ENCODE peak calls at places on chromosomes 12 and 14, in nine cellular contexts. U is WTC11; I is ovary; T is activated CD8-positive, alpha-beta memory T cell treated with anti-CD3 and anti-CD28 coated beads for 1 hour; X is cardiac septum; O is germinal center; C is activated CD4-positive, CD25-positive, alpha-beta regulatory T cell treated with anti-CD3 and anti-CD28 coated beads, Interleukin-2, amount 50 U/mL, for 16 hours; P is stimulated activated effector memory CD8-positive, alpha-beta T cell treated with anti-CD3 and anti-CD28 coated beads, Interleukin-12 subunit alpha, Interleukin-12 subunit beta, amount 100 ng/mL, for 72 hours; L is D341Med. J is an unnamed sample.

GRCh38 chr14:75144944-75145343 is 18.1 kb upstream of the NEK9 start:
- DNase-seq in I (no peak), X (no peak), C (no peak), T (no peak), U (no peak), L (no peak), P (no peak), O (no peak), J (no peak)

GRCh38 chr12:53077030-53077429 is 2.2 kb downstream of the SPRYD3 start:
- DNase-seq in L (no peak), P (no peak), O (no peak), C (no peak), I (no peak), T (no peak), X (peak), U (no peak), J (no peak)

GRCh38 chr12:104713444-104713843 is 244.6 kb downstream of the SLC41A2 start:
- DNase-seq in O (no peak), C (no peak), P (no peak), T (no peak), X (no peak), I (no peak), L (no peak), U (no peak), J (no peak)

GRCh38 chr14:28143340-28143739 is 623.2 kb upstream of the FOXG1 start:
- DNase-seq in U (no peak), X (no peak), T (no peak), O (no peak), L (no peak), C (no peak), I (no peak), P (no peak), J (no peak)

GRCh38 chr12:52182456-52182855 is 9.4 kb downstream of the KRT80 start:
- DNase-seq in O (no peak), T (no peak), C (no peak), U (no peak), X (no peak), P (no peak), L (no peak), I (no peak), J (no peak)

GRCh38 chr12:16036073-16036472 is 124.9 kb downstream of the DERA start:
- DNase-seq in I (no peak), U (no peak), O (no peak), P (no peak), X (no peak), T (no peak), C (no peak), L (no peak), J (no peak)

GRCh38 chr12:7609480-7609879 is 56.2 kb downstream of the APOBEC1 start:
- DNase-seq in C (no peak), L (no peak), O (no peak), T (no peak), X (no peak), U (no peak), P (no peak), I (no peak), J (no peak)

GRCh38 chr14:102182190-102182589 is 42.5 kb downstream of the WDR20 start:
- DNase-seq in C (no peak), I (no peak), T (no peak), O (no peak), L (no peak), P (no peak), X (no peak), U (no peak), J (peak)

GRCh38 chr12:24922109-24922508 is 26.8 kb downstream of the BCAT1 start:
- DNase-seq in P (no peak), L (no peak), T (no peak), I (no peak), U (no peak), C (no peak), X (no peak), O (no peak), J (peak)

GRCh38 chr14:89719371-89720075 is 235.0 kb downstream of the EFCAB11 start:
- DNase-seq in U (no peak), L (no peak), I (no peak), O (no peak), T (no peak), C (no peak), X (no peak), P (no peak), J (no peak)

GRCh38 chr14:22627506-22628263 is 16.5 kb downstream of the OR6J1 start:
- DNase-seq in C (no peak), U (no peak), O (no peak), L (no peak), T (no peak), P (no peak), I (no peak), X (no peak), J (no peak)

GRCh38 chr12:49296836-49297694 is 2.1 kb downstream of the PRPH start:
- DNase-seq in I (no peak), T (no peak), C (no peak), U (peak), X (no peak), P (peak), L (peak), O (peak), J (peak)

GRCh38 chr12:104280703-104281458 is 22.7 kb upstream of the EID3 start:
- DNase-seq in O (no peak), L (no peak), X (no peak), T (no peak), P (no peak), U (no peak), C (no peak), I (no peak), J (no peak)

GRCh38 chr12:109999649-109999971 is 380 bp downstream of the ANKRD13A start:
- DNase-seq in C (no peak), X (no peak), T (no peak), L (no peak), U (no peak), P (no peak), I (no peak), O (no peak), J (no peak)

GRCh38 chr14:66568220-66568619 is 60.3 kb downstream of the GPHN start:
- DNase-seq in X (no peak), P (no peak), O (no peak), L (no peak), C (no peak), U (no peak), I (no peak), T (no peak), J (no peak)

GRCh38 chr12:30416631-30417030 is 279.0 kb downstream of the IPO8 start:
- DNase-seq in P (no peak), X (no peak), T (no peak), L (no peak), O (no peak), I (no peak), C (no peak), U (no peak), J (no peak)

GRCh38 chr12:109139360-109139759 is 23.0 kb downstream of the ACACB start:
- DNase-seq in T (no peak), P (no peak), X (no peak), U (no peak), I (no peak), C (no peak), L (no peak), O (no peak), J (no peak)

GRCh38 chr12:19750116-19750644 is 310.9 kb downstream of the AEBP2 start:
- DNase-seq in I (no peak), P (no peak), X (no peak), O (no peak), L (no peak), C (no peak), U (no peak), T (no peak), J (no peak)

J was measured in Karpas-422.